ENCODE peak calls at places on chromosome 4, in ten cellular contexts. H, B, A, L, V, P, T, K, Q and N are unnamed samples.
A peak's percentile ranks its signal among the peaks of the same experiment; 100 is the strongest.

GRCh38 chr4:120754590-120754989 is 167.9 kb downstream of the PRDM5 start:
- DNase-seq in H (no peak), B (no peak), A (no peak), L (no peak), V (no peak), P (no peak), T (no peak), K (no peak), Q (no peak), N (no peak)

GRCh38 chr4:13294961-13295605 is 189.1 kb downstream of the RAB28 start:
- DNase-seq in H (no peak), B (no peak), A (no peak), L (no peak), V (no peak), P (no peak), T (no peak), K (peak; percentile 68), Q (no peak), N (no peak)

GRCh38 chr4:151694819-151695730 is 65.7 kb downstream of the GATB start:
- DNase-seq in H (no peak), B (no peak), A (no peak), L (no peak), V (no peak), P (no peak), T (no peak), K (no peak), Q (no peak), N (no peak)

GRCh38 chr4:2036327-2036726 is 22.8 kb upstream of the NAT8L start:
- DNase-seq in H (no peak), B (no peak), A (no peak), L (no peak), V (no peak), P (no peak), T (no peak), K (no peak), Q (no peak), N (peak; percentile 6)

GRCh38 chr4:139913995-139914394 is 240.0 kb downstream of the MAML3 start:
- DNase-seq in H (peak; percentile 61), B (no peak), A (no peak), L (no peak), V (no peak), P (no peak), T (peak; percentile 47), K (no peak), Q (no peak), N (no peak)

GRCh38 chr4:89755210-89755609 is 81.8 kb downstream of the SNCA start:
- DNase-seq in H (no peak), B (no peak), A (no peak), L (no peak), V (no peak), P (no peak), T (peak; percentile 20), K (no peak), Q (no peak), N (no peak)

GRCh38 chr4:101599620-101600019 is 190.9 kb upstream of the BANK1 start:
- DNase-seq in H (no peak), B (no peak), A (no peak), L (no peak), V (no peak), P (no peak), T (peak; percentile 13), K (no peak), Q (no peak), N (no peak)

GRCh38 chr4:6279582-6280289 is 10.1 kb downstream of the WFS1 start:
- DNase-seq in H (no peak), B (no peak), A (no peak), L (no peak), V (no peak), P (no peak), T (no peak), K (no peak), Q (no peak), N (no peak)

GRCh38 chr4:45293335-45293734 is 567.0 kb upstream of the GNPDA2 start:
- DNase-seq in H (no peak), B (no peak), A (no peak), L (no peak), V (no peak), P (no peak), T (no peak), K (no peak), Q (no peak), N (no peak)

GRCh38 chr4:109266891-109267290 is 35.6 kb downstream of the COL25A1 start:
- DNase-seq in H (no peak), B (no peak), A (no peak), L (no peak), V (no peak), P (no peak), T (no peak), K (no peak), Q (no peak), N (no peak)

GRCh38 chr4:173519130-173520101 is 10.6 kb downstream of the HAND2 start:
- DNase-seq in H (no peak), B (no peak), A (peak; percentile 62), L (no peak), V (no peak), P (no peak), T (no peak), K (no peak), Q (no peak), N (no peak)

GRCh38 chr4:57254727-57255126 is 144.5 kb upstream of the IGFBP7 start:
- DNase-seq in H (no peak), B (no peak), A (no peak), L (no peak), V (no peak), P (no peak), T (no peak), K (no peak), Q (no peak), N (no peak)

GRCh38 chr4:46254788-46255187 is 130.9 kb upstream of the GABRG1 start:
- DNase-seq in H (no peak), B (no peak), A (no peak), L (no peak), V (no peak), P (no peak), T (peak; percentile 51), K (no peak), Q (no peak), N (no peak)

GRCh38 chr4:139522457-139522856 is 33.6 kb downstream of the SETD7 start:
- DNase-seq in H (no peak), B (no peak), A (no peak), L (no peak), V (no peak), P (no peak), T (no peak), K (no peak), Q (no peak), N (no peak)

GRCh38 chr4:99998062-99998880 is 48.2 kb upstream of the H2AZ1 start:
- DNase-seq in H (peak; percentile 24), B (no peak), A (no peak), L (no peak), V (no peak), P (peak; percentile 31), T (peak; percentile 71), K (no peak), Q (no peak), N (peak; percentile 25)
- TF ChIP-seq CTCF in H (peak; percentile 54), B (no peak), A (no peak), L (no peak), V (peak; percentile 10), P (peak; percentile 4), T (peak; percentile 41), K (peak; percentile 23), Q (peak; percentile 25), N (peak; percentile 13)

DNA sequence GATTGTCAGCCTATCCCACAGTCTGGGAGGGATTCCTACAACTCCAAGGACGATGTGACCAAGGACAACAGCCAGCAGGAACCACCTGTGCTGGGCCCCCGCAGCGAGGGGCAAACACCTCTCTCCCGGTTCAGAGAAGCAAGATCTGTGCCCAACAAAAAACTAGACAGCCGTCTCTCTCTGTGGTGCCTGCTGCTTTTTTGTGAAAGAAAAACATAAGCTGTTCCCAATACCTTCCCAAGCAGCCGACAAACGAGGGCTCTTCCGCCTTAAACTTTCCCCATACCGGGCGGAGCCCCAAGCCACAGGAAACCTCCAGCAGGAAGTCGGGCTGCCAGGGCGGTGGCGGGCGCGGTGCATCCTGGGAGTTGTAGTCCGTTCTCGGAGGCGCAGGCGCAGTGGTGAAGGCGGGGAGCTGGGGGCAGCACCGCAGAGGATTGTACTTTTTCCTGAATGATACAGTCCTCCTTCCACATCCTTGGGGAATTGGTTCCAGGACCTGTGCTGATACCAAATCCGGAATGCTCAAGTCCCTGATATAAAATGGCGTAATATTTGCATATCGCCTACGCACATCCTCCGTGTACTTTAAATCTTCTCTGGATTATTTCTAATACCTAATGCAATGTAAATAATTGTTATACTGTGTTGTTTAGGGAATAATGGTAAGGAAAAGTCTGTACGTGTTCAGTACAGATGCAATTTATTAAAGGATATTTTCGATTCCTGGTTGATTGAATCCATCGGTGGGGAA is 63.1 kb upstream of the IRF2 start:
- DNase-seq in H (peak; percentile 81), B (peak; percentile 97), A (peak; percentile 97), L (peak; percentile 99), V (peak; percentile 96), P (peak; percentile 77), T (peak; percentile 96), K (peak; percentile 99), Q (peak; percentile 98), N (peak; percentile 76)
- TF ChIP-seq CTCF in H (no peak), B (no peak), A (no peak), L (no peak), V (no peak), P (no peak), T (no peak), K (no peak), Q (no peak), N (no peak)

GRCh38 chr4:85051526-85051925 is 85.0 kb upstream of the WDFY3 start:
- DNase-seq in H (no peak), B (no peak), A (no peak), L (no peak), V (no peak), P (no peak), T (no peak), K (no peak), Q (no peak), N (no peak)

GRCh38 chr4:85055558-85055957 is 89.1 kb upstream of the WDFY3 start:
- DNase-seq in H (no peak), B (no peak), A (no peak), L (no peak), V (no peak), P (no peak), T (no peak), K (no peak), Q (no peak), N (no peak)

GRCh38 chr4:85050736-85051135 is 84.2 kb upstream of the WDFY3 start:
- DNase-seq in H (no peak), B (no peak), A (no peak), L (no peak), V (no peak), P (no peak), T (no peak), K (no peak), Q (no peak), N (no peak)
- TF ChIP-seq CTCF in H (no peak), B (no peak), A (no peak), L (no peak), V (no peak), P (no peak), T (no peak), K (no peak), Q (no peak), N (no peak)

DNA sequence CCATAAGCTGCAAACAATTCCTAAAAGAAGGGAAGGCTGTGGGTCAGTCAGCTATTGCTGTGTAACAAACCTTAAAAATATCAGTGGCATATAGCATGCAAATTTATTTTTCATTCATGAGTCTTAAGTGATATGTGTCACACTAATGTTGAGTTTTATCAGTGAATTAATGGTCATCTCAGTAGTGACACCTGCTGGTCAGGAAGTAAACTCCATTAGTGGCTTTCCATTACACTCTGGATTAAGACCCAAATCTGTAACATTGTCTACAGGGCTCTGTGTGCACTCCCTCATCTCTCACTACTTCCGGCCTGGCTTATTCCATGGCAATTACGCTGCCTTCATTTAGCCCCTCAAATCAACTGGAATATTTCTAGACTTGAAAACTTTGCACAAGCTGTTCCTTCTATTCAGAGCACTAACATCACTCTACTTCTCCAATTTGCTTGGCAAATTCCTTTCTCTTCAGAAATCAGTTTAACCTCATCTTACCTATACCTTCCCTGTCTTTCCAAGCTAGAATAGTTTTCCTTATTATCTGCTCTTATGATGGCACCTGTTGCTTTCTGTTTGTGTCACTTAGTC is 217.3 kb upstream of the TAPT1 start:
- DNase-seq in H (no peak), B (no peak), A (no peak), L (no peak), V (no peak), P (peak; percentile 47), T (peak; percentile 37), K (peak; percentile 34), Q (no peak), N (peak; percentile 37)
- TF ChIP-seq CTCF in H (peak; percentile 72), B (peak; percentile 52), A (peak; percentile 65), L (peak; percentile 21), V (peak; percentile 52), P (peak; percentile 52), T (peak; percentile 71), K (peak; percentile 68), Q (peak; percentile 72), N (peak; percentile 55)